ENCODE peak calls at places on chromosome 13, in nine cellular contexts. C is AG08395; N is stimulated activated naive CD8-positive, alpha-beta T cell treated with anti-CD3 and anti-CD28 coated beads, Interleukin-15, Interleukin-2, amounts not matched to agents 100 U/mL and 50 U/mL, for 24 hours; W is COR-L47; R is GM12865; Z is NCI-H187; G is Panc1; B is lower lobe of right lung; V is GDM1. Y is an unnamed sample.

GRCh38 chr13:36915891-36916640 is 4.0 kb downstream of the SMAD9 start:
- DNase-seq in C (no peak), N (no peak), W (no peak), R (no peak), Z (no peak), G (no peak), B (no peak), V (no peak), Y (no peak)

GRCh38 chr13:39415403-39415802 is 187.6 kb downstream of the LHFPL6 start:
- DNase-seq in C (peak), N (peak), W (peak), R (peak), Z (no peak), G (no peak), B (peak), V (peak), Y (peak)

GRCh38 chr13:73958657-73959397 is 175.4 kb downstream of the KLF12 start:
- DNase-seq in C (no peak), N (no peak), W (no peak), R (no peak), Z (no peak), G (no peak), B (no peak), V (no peak), Y (no peak)

GRCh38 chr13:28611654-28612131 is 47.2 kb upstream of the POMP start:
- DNase-seq in C (no peak), N (no peak), W (no peak), R (no peak), Z (no peak), G (no peak), B (no peak), V (peak), Y (no peak)

GRCh38 chr13:39998166-39998565 is 342.7 kb downstream of the COG6 start:
- DNase-seq in C (no peak), N (no peak), W (no peak), R (peak), Z (no peak), G (no peak), B (no peak), V (no peak), Y (no peak)

GRCh38 chr13:64272681-64273080 is 2857.0 kb upstream of the PCDH20 start:
- DNase-seq in C (no peak), N (no peak), W (no peak), R (no peak), Z (no peak), G (no peak), B (no peak), V (no peak), Y (no peak)

GRCh38 chr13:70580825-70581224 is 472.6 kb upstream of the KLHL1 start:
- DNase-seq in C (no peak), N (no peak), W (no peak), R (no peak), Z (no peak), G (no peak), B (no peak), V (no peak), Y (no peak)

GRCh38 chr13:113109151-113110047 is 3.8 kb downstream of the F7 start:
- DNase-seq in C (no peak), N (no peak), W (no peak), R (no peak), Z (no peak), G (no peak), B (peak), V (no peak), Y (no peak)

GRCh38 chr13:112356190-112356589 is 20.0 kb upstream of the SPACA7 start:
- DNase-seq in C (no peak), N (no peak), W (no peak), R (no peak), Z (no peak), G (no peak), B (no peak), V (no peak), Y (no peak)

GRCh38 chr13:65889368-65889767 is 1340.8 kb downstream of the PCDH9 start:
- DNase-seq in C (peak), N (no peak), W (no peak), R (no peak), Z (no peak), G (no peak), B (no peak), V (no peak), Y (no peak)

GRCh38 chr13:66659291-66660012 is 570.7 kb downstream of the PCDH9 start:
- DNase-seq in C (no peak), N (no peak), W (no peak), R (no peak), Z (no peak), G (no peak), B (no peak), V (no peak), Y (no peak)

GRCh38 chr13:98450495-98451167 is 126.3 kb downstream of the STK24 start:
- DNase-seq in C (no peak), N (no peak), W (no peak), R (no peak), Z (no peak), G (no peak), B (no peak), V (no peak), Y (no peak)

GRCh38 chr13:30094015-30094533 is 213.3 kb downstream of the KATNAL1 start:
- DNase-seq in C (no peak), N (no peak), W (no peak), R (no peak), Z (no peak), G (no peak), B (no peak), V (no peak), Y (no peak)

GRCh38 chr13:38636756-38637155 is 50.1 kb upstream of the FREM2 start:
- DNase-seq in C (no peak), N (no peak), W (peak), R (no peak), Z (no peak), G (no peak), B (no peak), V (no peak), Y (no peak)

GRCh38 chr13:42658019-42658418 is 84.1 kb downstream of the TNFSF11 start:
- DNase-seq in C (no peak), N (no peak), W (no peak), R (no peak), Z (no peak), G (no peak), B (no peak), V (no peak), Y (no peak)

GRCh38 chr13:44313674-44314073 is 60.0 kb upstream of the SERP2 start:
- DNase-seq in C (peak), N (no peak), W (no peak), R (peak), Z (no peak), G (peak), B (no peak), V (peak), Y (peak)

GRCh38 chr13:98050041-98050466 is 92.8 kb upstream of the FARP1 start:
- DNase-seq in C (no peak), N (no peak), W (no peak), R (no peak), Z (peak), G (no peak), B (no peak), V (no peak), Y (no peak)